ENCODE peak calls at places on chromosomes 2 and 18, in seven cellular contexts. L is mesothelial cell of epicardium, T is adrenal gland, H is stomach, R is right lobe of liver, S is cardiac muscle cell, P is Panc1. O is an unnamed sample.

GRCh38 chr18:11148655-11149440 is 521 bp downstream of the PIEZO2 start:
- DNase-seq in P (no peak), R (no peak), L (no peak), H (no peak), S (peak; percentile 37), T (no peak), O (no peak)

GRCh38 chr18:58640428-58640805 is 11.5 kb upstream of the ALPK2 start:
- DNase-seq in L (no peak), T (no peak), H (no peak), R (no peak), P (no peak), S (no peak), O (no peak)

GRCh38 chr2:33242845-33243244 is 233.6 kb upstream of the RASGRP3 start:
- DNase-seq in R (no peak), L (no peak), T (no peak), S (peak; percentile 70), H (no peak), P (no peak), O (no peak)

GRCh38 chr2:237231593-237231992 is 145.9 kb downstream of the COPS8 start:
- DNase-seq in S (no peak), L (no peak), T (no peak), H (no peak), P (no peak), R (no peak), O (no peak)

GRCh38 chr2:95362486-95362885 is 40.0 kb upstream of the FAHD2A start:
- DNase-seq in R (no peak), L (no peak), H (no peak), S (no peak), P (no peak), T (no peak), O (no peak)

GRCh38 chr18:12645751-12646203 is 12.1 kb downstream of the SPIRE1 start:
- DNase-seq in L (no peak), S (peak; percentile 52), H (peak; percentile 36), R (no peak), T (peak; percentile 54), P (no peak), O (no peak)

GRCh38 chr2:28750316-28751101 is 1.1 kb upstream of the PPP1CB start:
- DNase-seq in L (no peak), H (no peak), R (no peak), T (no peak), P (no peak), S (peak; percentile 52), O (no peak)

GRCh38 chr2:238243496-238244076 is 3.7 kb upstream of the HES6 start:
- DNase-seq in P (no peak), R (no peak), T (no peak), H (no peak), L (no peak), S (no peak), O (no peak)

GRCh38 chr2:11175293-11175795 is 20.1 kb downstream of the SLC66A3 start:
- DNase-seq in R (no peak), P (no peak), S (peak; percentile 81), L (no peak), H (no peak), T (no peak), O (no peak)

GRCh38 chr2:105809099-105809473 is 64.4 kb downstream of the NCK2 start:
- DNase-seq in L (no peak), R (no peak), H (no peak), T (no peak), P (no peak), S (no peak), O (no peak)

GRCh38 chr18:40565805-40566509 is 1389.1 kb upstream of the PIK3C3 start:
- DNase-seq in P (no peak), R (no peak), L (no peak), H (no peak), T (no peak), S (no peak), O (no peak)

GRCh38 chr18:44895176-44895798 is 214.6 kb downstream of the SETBP1 start:
- DNase-seq in S (peak; percentile 78), P (peak; percentile 1), T (no peak), R (no peak), H (peak; percentile 57), L (no peak), O (peak; percentile 8)

GRCh38 chr2:240479561-240479960 is 44.1 kb downstream of the GPC1 start:
- DNase-seq in T (peak; percentile 16), R (no peak), L (no peak), S (no peak), P (no peak), H (no peak), O (no peak)

GRCh38 chr18:73739098-73739497 is 408.5 kb downstream of the FBXO15 start:
- DNase-seq in H (no peak), R (no peak), P (no peak), S (peak; percentile 31), L (no peak), T (no peak), O (no peak)

GRCh38 chr18:76722224-76723061 is 99.9 kb upstream of the ZNF236 start:
- DNase-seq in L (no peak), T (no peak), H (no peak), S (no peak), R (no peak), P (no peak), O (no peak)

GRCh38 chr2:99771691-99772333 is 282.0 kb upstream of the REV1 start:
- DNase-seq in S (no peak), T (peak; percentile 29), P (no peak), H (no peak), R (no peak), L (no peak), O (no peak)

GRCh38 chr2:121282800-121283382 is 2.1 kb downstream of the TFCP2L1 start:
- DNase-seq in P (no peak), R (peak; percentile 62), L (no peak), H (peak; percentile 43), S (no peak), T (no peak), O (no peak)

GRCh38 chr2:175026385-175026784 is 21.2 kb upstream of the CHN1 start:
- DNase-seq in P (no peak), H (no peak), R (no peak), T (no peak), S (no peak), L (no peak), O (no peak)

GRCh38 chr2:41068740-41069139 is 616.9 kb upstream of the SLC8A1 start:
- DNase-seq in H (no peak), S (no peak), R (no peak), T (no peak), P (no peak), L (no peak), O (no peak)

GRCh38 chr2:113024730-113025129 is 19.5 kb downstream of the IL36A start:
- DNase-seq in T (no peak), S (no peak), L (no peak), R (no peak), H (no peak), P (no peak), O (no peak)

GRCh38 chr18:47461977-47462376 is 210.5 kb upstream of the SKOR2 start:
- DNase-seq in P (no peak), T (no peak), L (no peak), H (no peak), R (no peak), S (no peak), O (no peak)

GRCh38 chr2:58107803-58108710 is 61.5 kb downstream of the VRK2 start:
- DNase-seq in S (peak; percentile 86), L (no peak), T (no peak), H (no peak), P (peak; percentile 92), R (no peak), O (peak; percentile 70)

GRCh38 chr18:5979971-5980457 is 84.7 kb upstream of the TMEM200C start:
- DNase-seq in P (no peak), L (no peak), T (no peak), H (no peak), S (no peak), R (no peak), O (no peak)

GRCh38 chr18:25998461-25998860 is 92.0 kb downstream of the SS18 start:
- DNase-seq in T (no peak), H (no peak), R (no peak), L (no peak), P (no peak), S (no peak), O (no peak)

DNA sequence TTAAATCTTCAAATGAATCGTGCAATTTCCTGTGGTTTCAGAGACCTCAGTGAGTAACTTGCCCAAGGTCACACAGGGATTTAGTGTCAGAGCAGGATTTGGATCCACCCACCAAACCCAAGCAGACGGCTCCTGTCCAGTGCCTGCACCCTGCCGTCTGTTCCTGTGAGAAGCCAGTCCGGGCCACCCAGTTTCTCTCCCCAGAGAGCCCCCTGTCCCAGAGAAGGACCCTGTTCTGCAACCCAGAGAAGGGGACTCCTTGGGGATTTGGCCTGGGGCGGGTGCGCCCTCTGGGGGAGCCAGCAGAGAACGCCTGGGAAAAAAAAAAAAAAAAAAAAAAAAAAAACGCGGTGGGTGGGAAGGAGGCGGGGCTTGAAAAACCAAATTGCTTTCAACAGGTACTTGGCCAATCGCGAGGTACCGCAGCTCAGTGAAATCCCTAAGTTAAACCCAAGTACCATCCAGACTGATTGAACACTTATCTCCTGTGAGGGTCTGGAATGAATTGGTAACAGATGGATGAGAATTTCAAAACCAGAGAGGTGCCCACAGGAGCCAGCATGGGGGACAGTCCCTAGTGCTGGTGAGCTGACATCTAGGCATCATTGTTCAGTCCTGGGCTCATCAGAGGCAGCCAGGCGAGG is 30.9 kb upstream of the REEP1 start:
- DNase-seq in P (peak; percentile 8), L (peak; percentile 69), H (peak; percentile 31), S (peak; percentile 62), T (peak; percentile 48), R (no peak), O (peak; percentile 10)
- TF ChIP-seq CTCF in P (peak; percentile 83), L (peak; percentile 63), H (no peak), S (peak; percentile 73), T (peak; percentile 39), R (peak; percentile 24), O (peak; percentile 59)

GRCh38 chr2:124248366-124248765 is 223.3 kb downstream of the CNTNAP5 start:
- DNase-seq in H (no peak), L (no peak), P (no peak), R (no peak), T (no peak), S (no peak), O (no peak)
- TF ChIP-seq CTCF in H (no peak), L (no peak), P (no peak), R (no peak), T (no peak), S (no peak), O (no peak)

DNA sequence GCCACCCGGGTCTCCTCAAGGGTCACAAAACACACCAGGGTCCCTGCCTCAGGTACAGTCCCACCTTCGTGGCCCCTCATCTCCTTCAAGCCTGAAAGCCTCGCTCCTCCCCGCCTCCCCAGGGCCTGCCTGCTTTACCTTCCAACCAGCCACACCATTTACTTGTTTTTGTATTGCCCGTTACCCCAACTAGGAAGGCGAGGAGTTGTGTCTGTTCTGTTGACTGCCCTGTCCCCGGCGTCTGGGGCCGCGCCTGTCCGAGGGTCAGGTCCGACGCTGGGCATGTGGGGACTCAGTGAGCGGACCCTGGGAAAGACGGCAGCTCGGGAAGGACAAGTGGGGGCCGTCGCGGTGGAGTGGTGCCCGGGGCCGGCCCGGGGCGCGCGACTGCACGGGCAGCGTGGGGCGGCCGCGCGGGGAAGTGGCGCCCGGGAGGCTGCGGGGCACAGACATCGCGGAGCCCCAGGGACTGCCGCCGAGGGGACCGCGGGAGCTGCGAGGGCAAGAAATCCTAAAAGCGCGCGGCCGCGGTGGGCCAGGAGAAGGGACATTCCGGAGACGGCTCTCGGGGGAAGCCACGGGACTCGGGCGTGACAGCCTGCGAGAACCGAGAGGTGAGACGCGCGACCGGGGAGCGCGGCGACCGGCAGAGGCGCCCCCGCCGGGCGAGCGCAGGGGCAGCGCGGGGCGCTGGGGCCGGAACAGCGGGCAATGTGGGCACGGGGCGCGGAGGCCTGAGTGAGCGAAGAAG is 797 bp upstream of the GRHL1 start:
- DNase-seq in S (peak; percentile 25), T (peak; percentile 61), R (peak; percentile 73), H (peak; percentile 51), P (no peak), L (peak; percentile 66), O (no peak)
- TF ChIP-seq CTCF in S (no peak), T (no peak), R (peak; percentile 13), H (no peak), P (no peak), L (no peak), O (no peak)

GRCh38 chr2:63300835-63301234 is 250.2 kb downstream of the OTX1 start:
- DNase-seq in H (no peak), T (no peak), P (no peak), R (no peak), S (no peak), L (no peak), O (no peak)
- TF ChIP-seq CTCF in H (no peak), T (no peak), P (peak; percentile 55), R (no peak), S (no peak), L (no peak), O (no peak)

O was measured in AG09319.